ENCODE peak calls at places on chromosomes 13 and 19, in nine cellular contexts. H, A, Y, N, G, E, U, J and D are unnamed samples.

GRCh38 chr13:113149711-113150544 is 8.5 kb upstream of the PROZ start:
- DNase-seq in H (no peak), A (no peak), Y (no peak), N (no peak), G (no peak), E (no peak), U (no peak), J (no peak), D (no peak)

GRCh38 chr19:42544146-42544545 is 15.9 kb upstream of the CEACAM1 start:
- DNase-seq in H (no peak), A (no peak), Y (no peak), N (no peak), G (no peak), E (no peak), U (no peak), J (no peak), D (no peak)

GRCh38 chr19:45059258-45059965 is 16.9 kb downstream of the ZNF296 start:
- DNase-seq in H (peak), A (peak), Y (peak), N (peak), G (no peak), E (peak), U (peak), J (peak), D (peak)

GRCh38 chr13:79631260-79631659 is 150.3 kb downstream of the NDFIP2 start:
- DNase-seq in H (peak), A (no peak), Y (peak), N (no peak), G (peak), E (no peak), U (peak), J (peak), D (no peak)

GRCh38 chr19:42693760-42694350 is 46.4 kb downstream of the PSG3 start:
- DNase-seq in H (peak), A (no peak), Y (peak), N (peak), G (peak), E (no peak), U (peak), J (no peak), D (no peak)

GRCh38 chr19:56111601-56112312 is 9.3 kb downstream of the ZNF787 start:
- DNase-seq in H (no peak), A (peak), Y (no peak), N (no peak), G (no peak), E (no peak), U (no peak), J (peak), D (peak)

GRCh38 chr19:33377586-33378475 is 4.3 kb downstream of the CEBPG start:
- DNase-seq in H (no peak), A (no peak), Y (no peak), N (no peak), G (no peak), E (no peak), U (no peak), J (no peak), D (no peak)

GRCh38 chr19:12868540-12869112 is 12.6 kb downstream of the DNASE2 start:
- DNase-seq in H (no peak), A (no peak), Y (no peak), N (peak), G (no peak), E (no peak), U (peak), J (no peak), D (no peak)

GRCh38 chr19:4338441-4339350 is at the start of gene STAP2:
- DNase-seq in H (no peak), A (no peak), Y (no peak), N (no peak), G (no peak), E (no peak), U (peak), J (peak), D (no peak)

GRCh38 chr13:88908896-88909535 is 1237.8 kb downstream of the SLITRK5 start:
- DNase-seq in H (no peak), A (no peak), Y (peak), N (no peak), G (peak), E (no peak), U (no peak), J (no peak), D (no peak)